ENCODE peak calls at places on chromosomes 5 and 9, in nine cellular contexts. H is colonic mucosa, Y is H9, C is GM06990, N is nephron progenitor cell, S is foreskin fibroblast, X is cardiac muscle cell, R is lower leg skin, P is HCT116. W is an unnamed sample.

GRCh38 chr5:98770158-98770910 is 3.1 kb upstream of the RGMB start:
- DNase-seq in H (peak), Y (no peak), C (peak), N (peak), S (peak), X (peak), R (peak), P (no peak), W (peak)

GRCh38 chr9:14298607-14299022 is 15.3 kb downstream of the NFIB start:
- DNase-seq in H (no peak), Y (no peak), C (no peak), N (no peak), S (no peak), X (no peak), R (no peak), P (no peak), W (no peak)

GRCh38 chr9:134933076-134933659 is 15.5 kb upstream of the FCN1 start:
- DNase-seq in H (no peak), Y (no peak), C (no peak), N (no peak), S (no peak), X (no peak), R (no peak), P (no peak), W (no peak)

GRCh38 chr9:125631391-125632085 is 75.5 kb downstream of the MAPKAP1 start:
- DNase-seq in H (peak), Y (no peak), C (peak), N (no peak), S (peak), X (peak), R (no peak), P (no peak), W (no peak)

GRCh38 chr5:5589857-5590256 is 167.4 kb downstream of the ICE1 start:
- DNase-seq in H (no peak), Y (no peak), C (no peak), N (no peak), S (no peak), X (no peak), R (no peak), P (no peak), W (no peak)

GRCh38 chr5:65695896-65696295 is 26.0 kb downstream of the SGTB start:
- DNase-seq in H (no peak), Y (no peak), C (no peak), N (no peak), S (no peak), X (no peak), R (no peak), P (no peak), W (no peak)

GRCh38 chr9:30197954-30198353 is 2186.5 kb upstream of the ACO1 start:
- DNase-seq in H (no peak), Y (no peak), C (no peak), N (no peak), S (no peak), X (no peak), R (no peak), P (no peak), W (no peak)

GRCh38 chr9:2039294-2040180 is 24.4 kb downstream of the SMARCA2 start:
- DNase-seq in H (no peak), Y (no peak), C (no peak), N (no peak), S (no peak), X (no peak), R (no peak), P (no peak), W (peak)

GRCh38 chr5:93186031-93186682 is 394.9 kb downstream of the NR2F1-AS1 start:
- DNase-seq in H (no peak), Y (no peak), C (no peak), N (no peak), S (peak), X (no peak), R (no peak), P (peak), W (no peak)

GRCh38 chr9:111916234-111916645 is 19.6 kb downstream of the UGCG start:
- DNase-seq in H (no peak), Y (no peak), C (peak), N (no peak), S (no peak), X (no peak), R (no peak), P (no peak), W (no peak)

GRCh38 chr5:37988454-37989046 is 148.7 kb upstream of the GDNF start:
- DNase-seq in H (no peak), Y (no peak), C (no peak), N (no peak), S (no peak), X (no peak), R (no peak), P (no peak), W (no peak)

GRCh38 chr9:129412814-129413536 is 207.9 kb downstream of the C9orf50 start:
- DNase-seq in H (peak), Y (no peak), C (peak), N (peak), S (peak), X (peak), R (peak), P (no peak), W (peak)

GRCh38 chr5:53671447-53671846 is 111.0 kb downstream of the NDUFS4 start:
- DNase-seq in H (no peak), Y (peak), C (no peak), N (no peak), S (no peak), X (no peak), R (no peak), P (no peak), W (no peak)

GRCh38 chr5:69032009-69032408 is 61.8 kb upstream of the SLC30A5 start:
- DNase-seq in H (no peak), Y (no peak), C (no peak), N (no peak), S (no peak), X (no peak), R (no peak), P (no peak), W (peak)

GRCh38 chr9:79604149-79604548 is 32.4 kb downstream of the TLE4 start:
- DNase-seq in H (no peak), Y (no peak), C (no peak), N (no peak), S (no peak), X (no peak), R (no peak), P (no peak), W (no peak)

GRCh38 chr5:83422284-83422683 is 49.3 kb upstream of the VCAN start:
- DNase-seq in H (no peak), Y (no peak), C (no peak), N (no peak), S (no peak), X (no peak), R (no peak), P (no peak), W (no peak)

GRCh38 chr5:93578813-93579560 is 2.0 kb downstream of the NR2F1-AS1 start:
- DNase-seq in H (peak), Y (peak), C (no peak), N (no peak), S (no peak), X (no peak), R (no peak), P (no peak), W (peak)

GRCh38 chr5:128596071-128596470 is 58.0 kb upstream of the FBN2 start:
- DNase-seq in H (no peak), Y (no peak), C (no peak), N (no peak), S (peak), X (peak), R (no peak), P (no peak), W (no peak)

GRCh38 chr9:121317737-121318630 is 50.0 kb downstream of the GSN start:
- DNase-seq in H (no peak), Y (no peak), C (no peak), N (no peak), S (no peak), X (no peak), R (no peak), P (no peak), W (no peak)

GRCh38 chr5:80149161-80149609 is 106.7 kb downstream of the SERINC5 start:
- DNase-seq in H (no peak), Y (no peak), C (no peak), N (no peak), S (no peak), X (no peak), R (no peak), P (no peak), W (no peak)

GRCh38 chr9:98318834-98319478 is 63.5 kb upstream of the TBC1D2 start:
- DNase-seq in H (no peak), Y (no peak), C (no peak), N (no peak), S (peak), X (no peak), R (no peak), P (no peak), W (no peak)

GRCh38 chr5:71839049-71839834 is 120.2 kb downstream of the CARTPT start:
- DNase-seq in H (no peak), Y (no peak), C (no peak), N (no peak), S (no peak), X (no peak), R (no peak), P (no peak), W (peak)

GRCh38 chr9:131418143-131419028 is 24.5 kb downstream of the PRRC2B start:
- DNase-seq in H (peak), Y (peak), C (no peak), N (no peak), S (no peak), X (no peak), R (no peak), P (no peak), W (no peak)

GRCh38 chr5:52893105-52893504 is 96.0 kb upstream of the ITGA2 start:
- DNase-seq in H (no peak), Y (no peak), C (no peak), N (no peak), S (peak), X (no peak), R (no peak), P (no peak), W (no peak)

GRCh38 chr9:31210982-31211570 is 1173.4 kb upstream of the ACO1 start:
- DNase-seq in H (no peak), Y (peak), C (no peak), N (peak), S (no peak), X (no peak), R (no peak), P (no peak), W (peak)

GRCh38 chr9:30815585-30815984 is 1568.9 kb upstream of the ACO1 start:
- DNase-seq in H (no peak), Y (no peak), C (no peak), N (no peak), S (no peak), X (peak), R (no peak), P (no peak), W (no peak)

GRCh38 chr9:114583371-114583770 is 4.2 kb upstream of the ATP6V1G1 start:
- DNase-seq in H (no peak), Y (peak), C (no peak), N (no peak), S (no peak), X (no peak), R (no peak), P (no peak), W (no peak)

GRCh38 chr9:73079326-73079725 is 72.3 kb upstream of the ANXA1 start:
- DNase-seq in H (no peak), Y (no peak), C (no peak), N (no peak), S (no peak), X (no peak), R (no peak), P (peak), W (no peak)

GRCh38 chr9:112063151-112063550 is 111.9 kb downstream of the SUSD1 start:
- DNase-seq in H (no peak), Y (no peak), C (no peak), N (no peak), S (peak), X (no peak), R (peak), P (no peak), W (no peak)

GRCh38 chr5:93573627-93573974 is 7.4 kb downstream of the NR2F1-AS1 start:
- DNase-seq in H (no peak), Y (no peak), C (no peak), N (peak), S (no peak), X (no peak), R (no peak), P (no peak), W (no peak)

GRCh38 chr5:178261666-178262600 is 29.3 kb upstream of the PHYKPL start:
- DNase-seq in H (no peak), Y (no peak), C (no peak), N (no peak), S (no peak), X (no peak), R (no peak), P (no peak), W (no peak)

GRCh38 chr9:15249042-15249818 is 57.8 kb downstream of the TTC39B start:
- DNase-seq in H (no peak), Y (no peak), C (no peak), N (no peak), S (peak), X (peak), R (no peak), P (no peak), W (no peak)

GRCh38 chr5:173627860-173628392 is 11.5 kb upstream of the BOD1 start:
- DNase-seq in H (no peak), Y (peak), C (no peak), N (no peak), S (no peak), X (no peak), R (no peak), P (no peak), W (no peak)
- TF ChIP-seq CTCF in H (no peak), Y (no peak), C (no peak), N (no peak), S (no peak), X (no peak), R (no peak), P (no peak), W (no peak)

GRCh38 chr9:90546200-90546599 is 96.4 kb downstream of the DIRAS2 start:
- DNase-seq in H (no peak), Y (no peak), C (no peak), N (no peak), S (peak), X (peak), R (no peak), P (no peak), W (peak)

GRCh38 chr9:90552317-90552716 is 90.3 kb downstream of the DIRAS2 start:
- DNase-seq in H (no peak), Y (no peak), C (no peak), N (no peak), S (no peak), X (no peak), R (no peak), P (no peak), W (no peak)

GRCh38 chr9:90544488-90544887 is 98.1 kb downstream of the DIRAS2 start:
- DNase-seq in H (no peak), Y (no peak), C (no peak), N (no peak), S (no peak), X (no peak), R (no peak), P (no peak), W (no peak)

GRCh38 chr9:90547896-90548295 is 94.7 kb downstream of the DIRAS2 start:
- DNase-seq in H (no peak), Y (no peak), C (no peak), N (no peak), S (no peak), X (no peak), R (no peak), P (no peak), W (no peak)
- TF ChIP-seq CTCF in H (no peak), Y (peak), C (peak), N (no peak), S (no peak), X (peak), R (no peak), P (no peak), W (no peak)

GRCh38 chr9:82599550-82599949 is 463.4 kb downstream of the RASEF start:
- DNase-seq in H (no peak), Y (no peak), C (no peak), N (no peak), S (no peak), X (no peak), R (no peak), P (no peak), W (no peak)

GRCh38 chr9:82598254-82599039 is 464.5 kb downstream of the RASEF start:
- DNase-seq in H (no peak), Y (no peak), C (no peak), N (no peak), S (no peak), X (no peak), R (no peak), P (no peak), W (no peak)

GRCh38 chr9:82601272-82601835 is 461.6 kb downstream of the RASEF start:
- DNase-seq in H (no peak), Y (no peak), C (no peak), N (no peak), S (peak), X (peak), R (no peak), P (no peak), W (no peak)

GRCh38 chr9:82600536-82601271 is 462.2 kb downstream of the RASEF start:
- DNase-seq in H (no peak), Y (no peak), C (no peak), N (peak), S (no peak), X (peak), R (no peak), P (no peak), W (no peak)

GRCh38 chr9:82597225-82598158 is 465.4 kb downstream of the RASEF start:
- DNase-seq in H (no peak), Y (no peak), C (no peak), N (no peak), S (no peak), X (no peak), R (no peak), P (no peak), W (no peak)
- TF ChIP-seq CTCF in H (no peak), Y (no peak), C (no peak), N (no peak), S (no peak), X (no peak), R (no peak), P (no peak), W (no peak)

GRCh38 chr5:142149363-142149762 is 40.8 kb downstream of the NDFIP1 start:
- DNase-seq in H (no peak), Y (no peak), C (no peak), N (no peak), S (no peak), X (no peak), R (no peak), P (no peak), W (no peak)

GRCh38 chr5:142145106-142145900 is 36.7 kb downstream of the NDFIP1 start:
- DNase-seq in H (peak), Y (peak), C (no peak), N (peak), S (peak), X (peak), R (peak), P (peak), W (peak)

GRCh38 chr5:142141463-142141862 is 32.9 kb downstream of the NDFIP1 start:
- DNase-seq in H (no peak), Y (no peak), C (no peak), N (no peak), S (no peak), X (no peak), R (no peak), P (no peak), W (no peak)

GRCh38 chr5:142143878-142144277 is 35.3 kb downstream of the NDFIP1 start:
- DNase-seq in H (no peak), Y (no peak), C (no peak), N (no peak), S (no peak), X (peak), R (no peak), P (peak), W (no peak)
- TF ChIP-seq CTCF in H (peak), Y (peak), C (peak), N (peak), S (peak), X (peak), R (no peak), P (peak), W (peak)

DNA sequence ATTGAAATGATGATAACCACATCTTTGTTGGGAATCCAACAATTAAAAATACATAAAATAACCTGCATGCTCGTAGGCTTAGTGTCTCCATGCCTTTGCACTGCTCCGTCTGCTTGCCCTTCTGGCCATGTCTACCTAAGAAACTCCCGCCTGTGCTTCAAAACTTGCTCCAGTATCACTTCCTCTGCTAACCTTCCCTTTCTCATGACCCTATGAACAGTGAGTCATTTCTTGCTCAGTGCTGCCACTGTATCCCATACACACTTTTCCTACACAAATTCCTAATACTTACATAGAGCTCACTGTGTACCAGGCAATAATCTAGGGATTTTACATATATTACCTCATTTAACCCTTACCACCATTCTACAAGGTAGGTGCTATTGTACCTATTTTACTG is 33.5 kb downstream of the TMEM245 start:
- DNase-seq in H (no peak), Y (no peak), C (no peak), N (no peak), S (no peak), X (no peak), R (no peak), P (no peak), W (no peak)
- TF ChIP-seq CTCF in H (no peak), Y (no peak), C (no peak), N (no peak), S (no peak), X (peak), R (no peak), P (no peak), W (no peak)

GRCh38 chr5:77630246-77631165 is 8.0 kb downstream of the OTP start:
- DNase-seq in H (peak), Y (peak), C (peak), N (peak), S (peak), X (peak), R (no peak), P (peak), W (peak)
- TF ChIP-seq CTCF in H (no peak), Y (peak), C (peak), N (no peak), S (no peak), X (no peak), R (no peak), P (peak), W (peak)

GRCh38 chr5:132436936-132437335 is 53.6 kb downstream of the IRF1 start:
- DNase-seq in H (no peak), Y (no peak), C (no peak), N (no peak), S (no peak), X (no peak), R (no peak), P (no peak), W (no peak)

GRCh38 chr5:132435891-132436290 is 54.7 kb downstream of the IRF1 start:
- DNase-seq in H (no peak), Y (no peak), C (no peak), N (no peak), S (no peak), X (no peak), R (no peak), P (no peak), W (no peak)

GRCh38 chr5:132439521-132440206 is 50.9 kb downstream of the IRF1 start:
- DNase-seq in H (no peak), Y (no peak), C (no peak), N (no peak), S (peak), X (no peak), R (peak), P (no peak), W (no peak)

GRCh38 chr5:132437604-132438275 is 52.8 kb downstream of the IRF1 start:
- DNase-seq in H (peak), Y (peak), C (peak), N (peak), S (peak), X (peak), R (peak), P (no peak), W (no peak)

GRCh38 chr5:132438931-132439330 is 51.6 kb downstream of the IRF1 start:
- DNase-seq in H (no peak), Y (no peak), C (no peak), N (no peak), S (no peak), X (no peak), R (no peak), P (no peak), W (no peak)
- TF ChIP-seq CTCF in H (no peak), Y (no peak), C (no peak), N (no peak), S (no peak), X (no peak), R (no peak), P (no peak), W (no peak)

DNA sequence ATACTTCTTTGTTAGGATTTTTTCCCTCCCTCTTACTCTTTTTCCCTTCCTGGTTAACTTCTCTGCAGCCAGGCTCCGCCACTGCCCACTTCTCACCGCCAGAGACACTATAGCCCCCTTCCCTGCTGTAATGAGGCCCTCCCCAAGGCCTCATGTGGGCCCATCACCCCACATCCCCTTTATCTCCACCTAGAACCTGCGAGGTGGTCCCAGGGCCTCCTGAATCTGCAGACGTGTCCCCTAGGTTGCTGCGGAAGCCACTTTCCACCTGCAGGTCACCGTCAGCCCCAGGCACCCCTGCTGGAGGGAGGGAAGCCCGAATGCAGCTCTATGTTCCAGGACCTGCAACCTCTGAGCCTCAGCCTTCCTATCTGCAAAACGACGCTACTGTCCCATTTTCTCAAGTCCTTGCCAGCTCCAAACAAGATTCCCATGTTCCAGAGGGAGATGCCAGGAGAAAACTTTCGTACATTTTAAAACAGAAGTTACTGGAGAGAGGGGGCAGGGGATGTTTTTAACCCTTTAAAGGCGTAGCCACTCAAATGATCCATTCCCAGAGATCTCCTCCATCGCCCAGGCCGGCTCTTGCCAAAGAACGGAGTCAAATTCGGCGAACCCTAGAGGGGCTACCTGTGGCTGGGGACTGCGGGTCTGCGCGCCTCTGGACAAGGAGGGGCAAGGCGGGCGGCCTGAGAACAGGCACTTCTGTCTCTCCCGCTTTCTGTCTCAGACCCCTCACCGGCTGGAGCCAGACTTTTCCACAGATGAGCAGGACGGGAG is 929 bp downstream of the SH3PXD2B start:
- DNase-seq in H (peak), Y (peak), C (no peak), N (peak), S (peak), X (peak), R (no peak), P (peak), W (peak)
- TF ChIP-seq CTCF in H (peak), Y (peak), C (no peak), N (peak), S (peak), X (peak), R (no peak), P (peak), W (peak)

GRCh38 chr5:25412116-25412661 is 767.4 kb upstream of the CDH10 start:
- DNase-seq in H (no peak), Y (no peak), C (no peak), N (no peak), S (no peak), X (no peak), R (no peak), P (no peak), W (no peak)
- TF ChIP-seq CTCF in H (no peak), Y (no peak), C (no peak), N (no peak), S (no peak), X (no peak), R (no peak), P (no peak), W (no peak)

W was measured in glutamatergic neuron.